ENCODE peak calls at places on chromosomes 3 and 15, in seven cellular contexts. One of them, this sample, is unnamed.

GRCh38 chr3:169813757-169814517 is 1.2 kb upstream of the LRRC34 start:
- DNase-seq in tibial nerve: peak
- DNase-seq in H9: peak
- DNase-seq in neural crest cell: no peak
- DNase-seq in chondrocyte: no peak
- DNase-seq in CD8-positive, alpha-beta T cell: peak
- DNase-seq in foreskin keratinocyte: peak
- DNase-seq in this sample: no peak

GRCh38 chr15:73584699-73585420 is 48.3 kb downstream of the NPTN start:
- DNase-seq in tibial nerve: no peak
- DNase-seq in H9: no peak
- DNase-seq in neural crest cell: no peak
- DNase-seq in chondrocyte: no peak
- DNase-seq in CD8-positive, alpha-beta T cell: no peak
- DNase-seq in foreskin keratinocyte: no peak
- DNase-seq in this sample: no peak

GRCh38 chr3:113629941-113630340 is 66.5 kb downstream of the USF3 start:
- DNase-seq in tibial nerve: no peak
- DNase-seq in H9: no peak
- DNase-seq in neural crest cell: no peak
- DNase-seq in chondrocyte: no peak
- DNase-seq in CD8-positive, alpha-beta T cell: no peak
- DNase-seq in foreskin keratinocyte: no peak
- DNase-seq in this sample: no peak

GRCh38 chr3:188400494-188401243 is 246.7 kb downstream of the LPP start:
- DNase-seq in tibial nerve: no peak
- DNase-seq in H9: no peak
- DNase-seq in neural crest cell: no peak
- DNase-seq in chondrocyte: no peak
- DNase-seq in CD8-positive, alpha-beta T cell: no peak
- DNase-seq in foreskin keratinocyte: no peak
- DNase-seq in this sample: no peak

GRCh38 chr3:188152660-188153497 is 1.1 kb upstream of the LPP start:
- DNase-seq in tibial nerve: peak
- DNase-seq in H9: peak
- DNase-seq in neural crest cell: peak
- DNase-seq in chondrocyte: no peak
- DNase-seq in CD8-positive, alpha-beta T cell: no peak
- DNase-seq in foreskin keratinocyte: peak
- DNase-seq in this sample: peak

GRCh38 chr3:69747511-69748248 is 8.4 kb downstream of the MITF start:
- DNase-seq in tibial nerve: no peak
- DNase-seq in H9: no peak
- DNase-seq in neural crest cell: no peak
- DNase-seq in chondrocyte: no peak
- DNase-seq in CD8-positive, alpha-beta T cell: no peak
- DNase-seq in foreskin keratinocyte: no peak
- DNase-seq in this sample: no peak

GRCh38 chr3:105647047-105647446 is 221.8 kb downstream of the CBLB start:
- DNase-seq in tibial nerve: no peak
- DNase-seq in H9: no peak
- DNase-seq in neural crest cell: no peak
- DNase-seq in chondrocyte: no peak
- DNase-seq in CD8-positive, alpha-beta T cell: no peak
- DNase-seq in foreskin keratinocyte: peak
- DNase-seq in this sample: no peak

GRCh38 chr3:183572935-183573334 is 17.4 kb upstream of the KLHL6 start:
- DNase-seq in tibial nerve: no peak
- DNase-seq in H9: no peak
- DNase-seq in neural crest cell: no peak
- DNase-seq in chondrocyte: no peak
- DNase-seq in CD8-positive, alpha-beta T cell: no peak
- DNase-seq in foreskin keratinocyte: no peak
- DNase-seq in this sample: no peak

GRCh38 chr15:80208758-80209734 is 43.0 kb downstream of the CTXND1 start:
- DNase-seq in tibial nerve: no peak
- DNase-seq in H9: no peak
- DNase-seq in neural crest cell: no peak
- DNase-seq in chondrocyte: no peak
- DNase-seq in CD8-positive, alpha-beta T cell: no peak
- DNase-seq in foreskin keratinocyte: no peak
- DNase-seq in this sample: no peak

GRCh38 chr15:62066663-62067447 is at the start of gene C2CD4A:
- DNase-seq in tibial nerve: peak
- DNase-seq in H9: peak
- DNase-seq in neural crest cell: peak
- DNase-seq in chondrocyte: no peak
- DNase-seq in CD8-positive, alpha-beta T cell: peak
- DNase-seq in foreskin keratinocyte: peak
- DNase-seq in this sample: peak

GRCh38 chr3:189936210-189936609 is 184.5 kb downstream of the P3H2 start:
- DNase-seq in tibial nerve: no peak
- DNase-seq in H9: no peak
- DNase-seq in neural crest cell: no peak
- DNase-seq in chondrocyte: no peak
- DNase-seq in CD8-positive, alpha-beta T cell: no peak
- DNase-seq in foreskin keratinocyte: peak
- DNase-seq in this sample: no peak

GRCh38 chr15:89777821-89778380 is 1.8 kb downstream of the MESP2 start:
- DNase-seq in tibial nerve: no peak
- DNase-seq in H9: no peak
- DNase-seq in neural crest cell: no peak
- DNase-seq in chondrocyte: peak
- DNase-seq in CD8-positive, alpha-beta T cell: no peak
- DNase-seq in foreskin keratinocyte: no peak
- DNase-seq in this sample: no peak

GRCh38 chr15:46576611-46577010 is 941.8 kb downstream of the SQOR start:
- DNase-seq in tibial nerve: no peak
- DNase-seq in H9: no peak
- DNase-seq in neural crest cell: no peak
- DNase-seq in chondrocyte: no peak
- DNase-seq in CD8-positive, alpha-beta T cell: no peak
- DNase-seq in foreskin keratinocyte: peak
- DNase-seq in this sample: no peak

GRCh38 chr15:95874625-95875024 is 455.9 kb upstream of the NR2F2 start:
- DNase-seq in tibial nerve: no peak
- DNase-seq in H9: no peak
- DNase-seq in neural crest cell: no peak
- DNase-seq in chondrocyte: no peak
- DNase-seq in CD8-positive, alpha-beta T cell: no peak
- DNase-seq in foreskin keratinocyte: no peak
- DNase-seq in this sample: no peak

GRCh38 chr15:68820205-68820588 is 498 bp downstream of the ANP32A start:
- DNase-seq in tibial nerve: no peak
- DNase-seq in H9: no peak
- DNase-seq in neural crest cell: peak
- DNase-seq in chondrocyte: no peak
- DNase-seq in CD8-positive, alpha-beta T cell: peak
- DNase-seq in foreskin keratinocyte: no peak
- DNase-seq in this sample: peak

GRCh38 chr15:85828869-85829268 is 34.1 kb upstream of the KLHL25 start:
- DNase-seq in tibial nerve: no peak
- DNase-seq in H9: no peak
- DNase-seq in neural crest cell: no peak
- DNase-seq in chondrocyte: no peak
- DNase-seq in CD8-positive, alpha-beta T cell: no peak
- DNase-seq in foreskin keratinocyte: no peak
- DNase-seq in this sample: no peak

GRCh38 chr3:179666436-179667035 is 13.7 kb downstream of the USP13 start:
- DNase-seq in tibial nerve: no peak
- DNase-seq in H9: peak
- DNase-seq in neural crest cell: no peak
- DNase-seq in chondrocyte: no peak
- DNase-seq in CD8-positive, alpha-beta T cell: no peak
- DNase-seq in foreskin keratinocyte: no peak
- DNase-seq in this sample: no peak

GRCh38 chr15:63373866-63374548 is 7.6 kb downstream of the CA12 start:
- DNase-seq in tibial nerve: no peak
- DNase-seq in H9: no peak
- DNase-seq in neural crest cell: no peak
- DNase-seq in chondrocyte: peak
- DNase-seq in CD8-positive, alpha-beta T cell: no peak
- DNase-seq in foreskin keratinocyte: no peak
- DNase-seq in this sample: no peak

GRCh38 chr3:113241292-113242033 is 30.1 kb downstream of the BOC start:
- DNase-seq in tibial nerve: no peak
- DNase-seq in H9: peak
- DNase-seq in neural crest cell: peak
- DNase-seq in chondrocyte: no peak
- DNase-seq in CD8-positive, alpha-beta T cell: no peak
- DNase-seq in foreskin keratinocyte: peak
- DNase-seq in this sample: peak

GRCh38 chr3:174945276-174945675 is 86.1 kb downstream of the NAALADL2 start:
- DNase-seq in tibial nerve: no peak
- DNase-seq in H9: no peak
- DNase-seq in neural crest cell: no peak
- DNase-seq in chondrocyte: no peak
- DNase-seq in CD8-positive, alpha-beta T cell: no peak
- DNase-seq in foreskin keratinocyte: no peak
- DNase-seq in this sample: no peak

GRCh38 chr3:188469228-188469885 is 315.4 kb downstream of the LPP start:
- DNase-seq in tibial nerve: peak
- DNase-seq in H9: no peak
- DNase-seq in neural crest cell: no peak
- DNase-seq in chondrocyte: no peak
- DNase-seq in CD8-positive, alpha-beta T cell: no peak
- DNase-seq in foreskin keratinocyte: no peak
- DNase-seq in this sample: no peak

GRCh38 chr3:108406661-108407206 is 103.7 kb downstream of the MYH15 start:
- DNase-seq in tibial nerve: peak
- DNase-seq in H9: no peak
- DNase-seq in neural crest cell: peak
- DNase-seq in chondrocyte: no peak
- DNase-seq in CD8-positive, alpha-beta T cell: no peak
- DNase-seq in foreskin keratinocyte: peak
- DNase-seq in this sample: no peak

GRCh38 chr15:64356443-64357040 is 569 bp upstream of the CSNK1G1 start:
- DNase-seq in tibial nerve: no peak
- DNase-seq in H9: no peak
- DNase-seq in neural crest cell: no peak
- DNase-seq in chondrocyte: no peak
- DNase-seq in CD8-positive, alpha-beta T cell: no peak
- DNase-seq in foreskin keratinocyte: no peak
- DNase-seq in this sample: no peak

GRCh38 chr3:143339451-143339850 is 219.9 kb downstream of the CHST2 start:
- DNase-seq in tibial nerve: no peak
- DNase-seq in H9: no peak
- DNase-seq in neural crest cell: no peak
- DNase-seq in chondrocyte: no peak
- DNase-seq in CD8-positive, alpha-beta T cell: no peak
- DNase-seq in foreskin keratinocyte: no peak
- DNase-seq in this sample: no peak

GRCh38 chr3:172877011-172877410 is 126.5 kb downstream of the ECT2 start:
- DNase-seq in tibial nerve: no peak
- DNase-seq in H9: no peak
- DNase-seq in neural crest cell: no peak
- DNase-seq in chondrocyte: no peak
- DNase-seq in CD8-positive, alpha-beta T cell: no peak
- DNase-seq in foreskin keratinocyte: no peak
- DNase-seq in this sample: peak
- TF ChIP-seq CTCF in tibial nerve: no peak
- TF ChIP-seq CTCF in H9: no peak
- TF ChIP-seq CTCF in neural crest cell: no peak
- TF ChIP-seq CTCF in chondrocyte: no peak
- TF ChIP-seq CTCF in CD8-positive, alpha-beta T cell: no peak
- TF ChIP-seq CTCF in foreskin keratinocyte: no peak
- TF ChIP-seq CTCF in this sample: no peak

GRCh38 chr3:194298331-194299227 is 52.5 kb downstream of the CPN2 start:
- DNase-seq in tibial nerve: no peak
- DNase-seq in H9: no peak
- DNase-seq in neural crest cell: no peak
- DNase-seq in chondrocyte: no peak
- DNase-seq in CD8-positive, alpha-beta T cell: no peak
- DNase-seq in foreskin keratinocyte: no peak
- DNase-seq in this sample: no peak

GRCh38 chr3:194296832-194297666 is 54.1 kb downstream of the CPN2 start:
- DNase-seq in tibial nerve: no peak
- DNase-seq in H9: peak
- DNase-seq in neural crest cell: peak
- DNase-seq in chondrocyte: no peak
- DNase-seq in CD8-positive, alpha-beta T cell: no peak
- DNase-seq in foreskin keratinocyte: no peak
- DNase-seq in this sample: peak

GRCh38 chr3:194300936-194301335 is 50.2 kb downstream of the CPN2 start:
- DNase-seq in tibial nerve: no peak
- DNase-seq in H9: no peak
- DNase-seq in neural crest cell: no peak
- DNase-seq in chondrocyte: no peak
- DNase-seq in CD8-positive, alpha-beta T cell: no peak
- DNase-seq in foreskin keratinocyte: no peak
- DNase-seq in this sample: no peak

GRCh38 chr3:194301730-194302129 is 49.4 kb downstream of the CPN2 start:
- DNase-seq in tibial nerve: no peak
- DNase-seq in H9: no peak
- DNase-seq in neural crest cell: no peak
- DNase-seq in chondrocyte: no peak
- DNase-seq in CD8-positive, alpha-beta T cell: no peak
- DNase-seq in foreskin keratinocyte: no peak
- DNase-seq in this sample: no peak

GRCh38 chr3:194300392-194300758 is 50.8 kb downstream of the CPN2 start:
- DNase-seq in tibial nerve: peak
- DNase-seq in H9: peak
- DNase-seq in neural crest cell: no peak
- DNase-seq in chondrocyte: peak
- DNase-seq in CD8-positive, alpha-beta T cell: no peak
- DNase-seq in foreskin keratinocyte: peak
- DNase-seq in this sample: peak
- TF ChIP-seq CTCF in tibial nerve: peak
- TF ChIP-seq CTCF in H9: peak
- TF ChIP-seq CTCF in neural crest cell: no peak
- TF ChIP-seq CTCF in chondrocyte: no peak
- TF ChIP-seq CTCF in CD8-positive, alpha-beta T cell: no peak
- TF ChIP-seq CTCF in foreskin keratinocyte: peak
- TF ChIP-seq CTCF in this sample: no peak

DNA sequence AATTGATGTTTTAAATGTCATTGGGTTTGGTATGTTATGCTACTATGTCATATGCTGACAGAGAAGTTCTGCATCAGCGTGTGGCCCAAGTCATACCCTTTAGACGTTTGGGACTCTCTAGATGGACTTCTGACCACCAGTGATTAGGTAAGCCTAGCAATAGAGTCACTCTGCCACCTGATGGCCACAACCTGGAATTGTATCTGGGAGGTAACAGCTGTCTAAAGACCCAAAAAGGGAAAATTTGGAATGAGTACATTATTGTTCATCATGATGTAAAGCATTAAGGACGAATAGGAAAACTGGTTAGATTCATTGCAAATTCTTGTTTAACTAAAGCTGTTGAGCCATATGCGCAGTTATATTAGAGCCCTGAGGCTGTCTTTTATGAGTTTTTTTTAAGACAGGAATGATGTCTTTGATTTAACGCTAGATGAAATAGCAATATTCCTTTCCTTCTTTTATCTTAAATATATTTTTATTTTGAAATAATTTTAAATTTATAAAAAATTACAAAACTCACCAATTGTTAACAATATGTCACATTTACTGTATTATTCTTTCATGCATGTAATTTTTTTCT is 63.6 kb downstream of the FAM81A start:
- DNase-seq in tibial nerve: no peak
- DNase-seq in H9: peak
- DNase-seq in neural crest cell: peak
- DNase-seq in chondrocyte: no peak
- DNase-seq in CD8-positive, alpha-beta T cell: no peak
- DNase-seq in foreskin keratinocyte: peak
- DNase-seq in this sample: peak
- TF ChIP-seq CTCF in tibial nerve: no peak
- TF ChIP-seq CTCF in H9: peak
- TF ChIP-seq CTCF in neural crest cell: peak
- TF ChIP-seq CTCF in chondrocyte: peak
- TF ChIP-seq CTCF in CD8-positive, alpha-beta T cell: no peak
- TF ChIP-seq CTCF in foreskin keratinocyte: peak
- TF ChIP-seq CTCF in this sample: peak

GRCh38 chr15:51759557-51760070 is 8.2 kb downstream of the TMOD2 start:
- DNase-seq in tibial nerve: no peak
- DNase-seq in H9: peak
- DNase-seq in neural crest cell: no peak
- DNase-seq in chondrocyte: no peak
- DNase-seq in CD8-positive, alpha-beta T cell: no peak
- DNase-seq in foreskin keratinocyte: peak
- DNase-seq in this sample: no peak
- TF ChIP-seq CTCF in tibial nerve: peak
- TF ChIP-seq CTCF in H9: peak
- TF ChIP-seq CTCF in neural crest cell: no peak
- TF ChIP-seq CTCF in chondrocyte: peak
- TF ChIP-seq CTCF in CD8-positive, alpha-beta T cell: no peak
- TF ChIP-seq CTCF in foreskin keratinocyte: no peak
- TF ChIP-seq CTCF in this sample: no peak

This sample was measured in nephron progenitor cell.